ENCODE peak calls at places on chromosome 13, in nine cellular contexts. One of them, this sample, is unnamed.

GRCh38 chr13:97124237-97124636 is 97.9 kb upstream of the MBNL2 start:
- DNase-seq in fibroblast of the aortic adventitia: no peak
- DNase-seq in H9: no peak
- DNase-seq in psoas muscle: no peak
- DNase-seq in neural crest cell: no peak
- DNase-seq in cardiac fibroblast: no peak
- DNase-seq in astrocyte: no peak
- DNase-seq in CD4-positive, alpha-beta T cell: no peak
- DNase-seq in nephron progenitor cell: no peak
- DNase-seq in this sample: no peak

GRCh38 chr13:99442273-99442895 is 58.9 kb upstream of the TM9SF2 start:
- DNase-seq in psoas muscle: no peak
- DNase-seq in nephron progenitor cell: peak
- DNase-seq in neural crest cell: peak
- DNase-seq in CD4-positive, alpha-beta T cell: no peak
- DNase-seq in H9: no peak
- DNase-seq in astrocyte: no peak
- DNase-seq in fibroblast of the aortic adventitia: peak
- DNase-seq in cardiac fibroblast: peak
- DNase-seq in this sample: peak

GRCh38 chr13:106453101-106453500 is 82.4 kb downstream of the EFNB2 start:
- DNase-seq in cardiac fibroblast: no peak
- DNase-seq in fibroblast of the aortic adventitia: no peak
- DNase-seq in psoas muscle: no peak
- DNase-seq in astrocyte: no peak
- DNase-seq in nephron progenitor cell: no peak
- DNase-seq in H9: no peak
- DNase-seq in CD4-positive, alpha-beta T cell: no peak
- DNase-seq in neural crest cell: no peak
- DNase-seq in this sample: no peak

GRCh38 chr13:26508885-26509284 is 48.6 kb upstream of the WASF3 start:
- DNase-seq in fibroblast of the aortic adventitia: peak
- DNase-seq in nephron progenitor cell: no peak
- DNase-seq in CD4-positive, alpha-beta T cell: no peak
- DNase-seq in astrocyte: peak
- DNase-seq in neural crest cell: no peak
- DNase-seq in psoas muscle: peak
- DNase-seq in H9: no peak
- DNase-seq in cardiac fibroblast: peak
- DNase-seq in this sample: no peak

GRCh38 chr13:95246292-95247082 is 54.8 kb downstream of the ABCC4 start:
- DNase-seq in fibroblast of the aortic adventitia: no peak
- DNase-seq in CD4-positive, alpha-beta T cell: no peak
- DNase-seq in cardiac fibroblast: no peak
- DNase-seq in H9: no peak
- DNase-seq in neural crest cell: no peak
- DNase-seq in nephron progenitor cell: no peak
- DNase-seq in psoas muscle: no peak
- DNase-seq in astrocyte: no peak
- DNase-seq in this sample: no peak

GRCh38 chr13:73556902-73557301 is 498.1 kb downstream of the KLF5 start:
- DNase-seq in H9: no peak
- DNase-seq in fibroblast of the aortic adventitia: no peak
- DNase-seq in cardiac fibroblast: no peak
- DNase-seq in CD4-positive, alpha-beta T cell: no peak
- DNase-seq in psoas muscle: no peak
- DNase-seq in nephron progenitor cell: no peak
- DNase-seq in astrocyte: peak
- DNase-seq in neural crest cell: no peak
- DNase-seq in this sample: no peak

GRCh38 chr13:76783798-76784197 is 102.4 kb downstream of the KCTD12 start:
- DNase-seq in psoas muscle: no peak
- DNase-seq in neural crest cell: no peak
- DNase-seq in H9: peak
- DNase-seq in astrocyte: no peak
- DNase-seq in cardiac fibroblast: no peak
- DNase-seq in nephron progenitor cell: no peak
- DNase-seq in CD4-positive, alpha-beta T cell: no peak
- DNase-seq in fibroblast of the aortic adventitia: no peak
- DNase-seq in this sample: no peak

GRCh38 chr13:76398426-76398825 is 487.8 kb downstream of the KCTD12 start:
- DNase-seq in CD4-positive, alpha-beta T cell: no peak
- DNase-seq in astrocyte: no peak
- DNase-seq in cardiac fibroblast: no peak
- DNase-seq in neural crest cell: no peak
- DNase-seq in fibroblast of the aortic adventitia: no peak
- DNase-seq in H9: no peak
- DNase-seq in psoas muscle: no peak
- DNase-seq in nephron progenitor cell: no peak
- DNase-seq in this sample: no peak

GRCh38 chr13:69418319-69418718 is 689.3 kb upstream of the ATXN8OS start:
- DNase-seq in nephron progenitor cell: no peak
- DNase-seq in neural crest cell: no peak
- DNase-seq in psoas muscle: no peak
- DNase-seq in astrocyte: no peak
- DNase-seq in fibroblast of the aortic adventitia: no peak
- DNase-seq in CD4-positive, alpha-beta T cell: no peak
- DNase-seq in cardiac fibroblast: no peak
- DNase-seq in H9: no peak
- DNase-seq in this sample: no peak

GRCh38 chr13:97583884-97584497 is 150.0 kb downstream of the RAP2A start:
- DNase-seq in cardiac fibroblast: no peak
- DNase-seq in psoas muscle: no peak
- DNase-seq in fibroblast of the aortic adventitia: no peak
- DNase-seq in nephron progenitor cell: no peak
- DNase-seq in CD4-positive, alpha-beta T cell: no peak
- DNase-seq in neural crest cell: no peak
- DNase-seq in H9: no peak
- DNase-seq in astrocyte: no peak
- DNase-seq in this sample: no peak

GRCh38 chr13:42740753-42741152 is 40.6 kb upstream of the FAM216B start:
- DNase-seq in fibroblast of the aortic adventitia: no peak
- DNase-seq in H9: no peak
- DNase-seq in astrocyte: no peak
- DNase-seq in cardiac fibroblast: peak
- DNase-seq in CD4-positive, alpha-beta T cell: no peak
- DNase-seq in nephron progenitor cell: no peak
- DNase-seq in neural crest cell: no peak
- DNase-seq in psoas muscle: peak
- DNase-seq in this sample: no peak

GRCh38 chr13:27481766-27482165 is 31.4 kb upstream of the MTIF3 start:
- DNase-seq in fibroblast of the aortic adventitia: peak
- DNase-seq in neural crest cell: peak
- DNase-seq in nephron progenitor cell: peak
- DNase-seq in astrocyte: no peak
- DNase-seq in CD4-positive, alpha-beta T cell: peak
- DNase-seq in psoas muscle: no peak
- DNase-seq in cardiac fibroblast: peak
- DNase-seq in H9: peak
- DNase-seq in this sample: no peak

GRCh38 chr13:45327253-45327954 is 13.6 kb downstream of the TPT1 start:
- DNase-seq in astrocyte: no peak
- DNase-seq in fibroblast of the aortic adventitia: no peak
- DNase-seq in CD4-positive, alpha-beta T cell: peak
- DNase-seq in H9: no peak
- DNase-seq in psoas muscle: no peak
- DNase-seq in neural crest cell: no peak
- DNase-seq in cardiac fibroblast: no peak
- DNase-seq in nephron progenitor cell: no peak
- DNase-seq in this sample: no peak

GRCh38 chr13:99273128-99273527 is 14.9 kb upstream of the GPR18 start:
- DNase-seq in neural crest cell: no peak
- DNase-seq in psoas muscle: no peak
- DNase-seq in nephron progenitor cell: no peak
- DNase-seq in H9: no peak
- DNase-seq in fibroblast of the aortic adventitia: no peak
- DNase-seq in CD4-positive, alpha-beta T cell: no peak
- DNase-seq in astrocyte: no peak
- DNase-seq in cardiac fibroblast: no peak
- DNase-seq in this sample: no peak

GRCh38 chr13:25301347-25302113 is at the start of gene NUP58:
- DNase-seq in nephron progenitor cell: peak
- DNase-seq in H9: peak
- DNase-seq in psoas muscle: peak
- DNase-seq in neural crest cell: peak
- DNase-seq in CD4-positive, alpha-beta T cell: peak
- DNase-seq in fibroblast of the aortic adventitia: peak
- DNase-seq in cardiac fibroblast: peak
- DNase-seq in astrocyte: peak
- DNase-seq in this sample: peak

GRCh38 chr13:31703780-31704179 is 35.5 kb upstream of the RXFP2 start:
- DNase-seq in astrocyte: no peak
- DNase-seq in psoas muscle: no peak
- DNase-seq in CD4-positive, alpha-beta T cell: no peak
- DNase-seq in cardiac fibroblast: no peak
- DNase-seq in fibroblast of the aortic adventitia: no peak
- DNase-seq in H9: no peak
- DNase-seq in neural crest cell: no peak
- DNase-seq in nephron progenitor cell: no peak
- DNase-seq in this sample: no peak

GRCh38 chr13:31697290-31697689 is 42.0 kb upstream of the RXFP2 start:
- DNase-seq in fibroblast of the aortic adventitia: peak
- DNase-seq in CD4-positive, alpha-beta T cell: no peak
- DNase-seq in nephron progenitor cell: no peak
- DNase-seq in H9: no peak
- DNase-seq in psoas muscle: no peak
- DNase-seq in astrocyte: peak
- DNase-seq in neural crest cell: no peak
- DNase-seq in cardiac fibroblast: no peak
- DNase-seq in this sample: no peak

DNA sequence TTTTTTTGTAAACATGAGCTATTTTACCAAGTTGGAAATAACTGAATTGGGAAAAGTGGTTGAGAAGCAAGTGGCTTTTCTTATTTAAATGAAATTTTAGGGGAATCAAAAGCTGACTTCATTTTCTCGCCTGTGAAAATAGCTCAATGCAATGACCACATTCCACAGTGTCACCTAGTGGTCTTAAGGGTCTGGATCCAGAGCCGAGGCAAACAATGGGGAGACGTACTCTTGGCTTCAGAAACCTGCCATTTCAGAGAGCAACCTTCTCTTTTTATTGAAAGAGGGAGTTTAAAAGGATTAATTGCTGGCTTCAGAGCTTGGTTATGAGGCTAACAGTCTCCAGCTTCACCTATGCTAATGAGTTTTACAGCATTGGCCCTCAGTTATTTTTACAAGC is 39.7 kb upstream of the RXFP2 start:
- DNase-seq in fibroblast of the aortic adventitia: peak
- DNase-seq in astrocyte: no peak
- DNase-seq in CD4-positive, alpha-beta T cell: no peak
- DNase-seq in cardiac fibroblast: peak
- DNase-seq in H9: peak
- DNase-seq in nephron progenitor cell: no peak
- DNase-seq in neural crest cell: peak
- DNase-seq in psoas muscle: no peak
- DNase-seq in this sample: no peak
- TF ChIP-seq CTCF in fibroblast of the aortic adventitia: peak
- TF ChIP-seq CTCF in astrocyte: peak
- TF ChIP-seq CTCF in CD4-positive, alpha-beta T cell: no peak
- TF ChIP-seq CTCF in cardiac fibroblast: peak
- TF ChIP-seq CTCF in H9: peak
- TF ChIP-seq CTCF in nephron progenitor cell: no peak
- TF ChIP-seq CTCF in neural crest cell: peak
- TF ChIP-seq CTCF in psoas muscle: no peak
- TF ChIP-seq CTCF in this sample: no peak

DNA sequence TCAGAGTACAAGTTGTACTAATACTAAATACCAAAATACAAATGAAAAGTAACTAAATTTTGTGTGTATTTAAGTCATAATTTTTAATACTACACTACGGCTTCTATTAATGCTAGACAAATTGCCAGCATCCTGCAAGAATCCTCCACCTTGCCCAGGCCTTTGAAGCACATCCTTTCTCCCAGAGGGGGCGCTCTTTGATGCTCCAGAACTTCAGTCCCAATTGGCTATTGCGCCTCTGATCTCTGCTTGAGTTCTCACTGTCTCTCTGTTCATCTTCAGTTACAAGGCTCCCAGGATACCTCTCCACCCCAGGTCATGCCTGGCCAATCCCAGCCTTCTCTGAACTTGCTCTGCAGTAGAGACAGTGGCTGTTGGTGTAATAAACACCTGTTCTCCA is 141.0 kb downstream of the DCLK1 start:
- DNase-seq in H9: peak
- DNase-seq in fibroblast of the aortic adventitia: no peak
- DNase-seq in nephron progenitor cell: no peak
- DNase-seq in cardiac fibroblast: no peak
- DNase-seq in astrocyte: no peak
- DNase-seq in neural crest cell: no peak
- DNase-seq in psoas muscle: no peak
- DNase-seq in CD4-positive, alpha-beta T cell: no peak
- DNase-seq in this sample: no peak
- TF ChIP-seq CTCF in H9: peak
- TF ChIP-seq CTCF in fibroblast of the aortic adventitia: no peak
- TF ChIP-seq CTCF in nephron progenitor cell: no peak
- TF ChIP-seq CTCF in cardiac fibroblast: no peak
- TF ChIP-seq CTCF in astrocyte: no peak
- TF ChIP-seq CTCF in neural crest cell: no peak
- TF ChIP-seq CTCF in psoas muscle: no peak
- TF ChIP-seq CTCF in CD4-positive, alpha-beta T cell: no peak
- TF ChIP-seq CTCF in this sample: no peak

GRCh38 chr13:111186305-111186930 is 71.3 kb downstream of the ARHGEF7 start:
- DNase-seq in nephron progenitor cell: no peak
- DNase-seq in fibroblast of the aortic adventitia: no peak
- DNase-seq in cardiac fibroblast: no peak
- DNase-seq in astrocyte: no peak
- DNase-seq in CD4-positive, alpha-beta T cell: no peak
- DNase-seq in psoas muscle: no peak
- DNase-seq in H9: no peak
- DNase-seq in neural crest cell: no peak
- DNase-seq in this sample: no peak
- TF ChIP-seq CTCF in nephron progenitor cell: no peak
- TF ChIP-seq CTCF in fibroblast of the aortic adventitia: no peak
- TF ChIP-seq CTCF in cardiac fibroblast: no peak
- TF ChIP-seq CTCF in astrocyte: no peak
- TF ChIP-seq CTCF in CD4-positive, alpha-beta T cell: no peak
- TF ChIP-seq CTCF in psoas muscle: no peak
- TF ChIP-seq CTCF in H9: no peak
- TF ChIP-seq CTCF in neural crest cell: no peak
- TF ChIP-seq CTCF in this sample: no peak

DNA sequence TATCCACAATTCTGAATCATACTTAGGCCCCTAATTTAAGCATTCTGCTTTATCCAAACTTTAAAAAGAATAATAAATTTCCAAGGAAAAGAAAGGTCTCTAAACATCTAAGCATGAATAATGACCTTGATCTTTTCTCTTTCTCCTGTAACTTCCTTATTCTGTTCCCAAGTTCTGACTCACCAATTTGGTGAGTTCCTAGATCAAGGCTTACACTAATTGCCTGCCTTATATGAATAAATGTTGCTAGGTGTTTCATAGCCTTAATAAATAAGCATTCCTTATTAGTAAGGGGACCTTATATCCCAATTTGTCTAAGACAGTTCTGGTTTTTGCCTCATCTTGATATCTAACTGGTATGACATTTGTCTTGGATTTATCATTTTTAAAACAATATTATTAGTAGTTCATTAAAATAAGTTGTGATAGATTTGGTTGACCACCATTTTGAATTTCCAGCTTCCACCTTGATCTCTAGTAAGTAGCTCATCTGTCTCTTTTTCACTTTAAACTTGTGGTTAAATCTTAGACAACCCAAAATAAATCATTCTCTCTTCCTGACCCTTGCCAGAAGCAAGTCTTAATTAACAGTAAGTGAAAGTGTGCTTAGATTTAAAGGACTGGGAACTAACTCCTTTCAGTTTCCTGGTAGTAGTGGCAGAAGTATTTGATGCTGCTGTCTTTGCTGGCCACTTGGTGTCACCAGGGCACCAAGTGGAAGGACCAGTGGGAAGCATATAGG is 121.2 kb upstream of the MLNR start:
- DNase-seq in astrocyte: no peak
- DNase-seq in psoas muscle: no peak
- DNase-seq in neural crest cell: no peak
- DNase-seq in fibroblast of the aortic adventitia: peak
- DNase-seq in nephron progenitor cell: no peak
- DNase-seq in H9: no peak
- DNase-seq in cardiac fibroblast: peak
- DNase-seq in CD4-positive, alpha-beta T cell: no peak
- DNase-seq in this sample: no peak
- TF ChIP-seq CTCF in astrocyte: peak
- TF ChIP-seq CTCF in psoas muscle: peak
- TF ChIP-seq CTCF in neural crest cell: peak
- TF ChIP-seq CTCF in fibroblast of the aortic adventitia: peak
- TF ChIP-seq CTCF in nephron progenitor cell: peak
- TF ChIP-seq CTCF in H9: peak
- TF ChIP-seq CTCF in cardiac fibroblast: peak
- TF ChIP-seq CTCF in CD4-positive, alpha-beta T cell: no peak
- TF ChIP-seq CTCF in this sample: peak

This sample was measured in GM10248.